ENCODE peak calls at places on chromosome 22, in five cellular contexts. A is heart right ventricle, B is OCI-LY7, R is keratinocyte, J is PC-3. M is an unnamed sample.

GRCh38 chr22:49976439-49977175 is 16.0 kb downstream of the PIM3 start:
- DNase-seq in B (peak; percentile 44), R (no peak), J (no peak), A (no peak), M (peak; percentile 68)

GRCh38 chr22:45977551-45978274 is 751 bp upstream of the WNT7B start:
- DNase-seq in A (no peak), J (peak; percentile 40), R (no peak), B (no peak), M (no peak)

GRCh38 chr22:40009953-40010751 is 15.4 kb downstream of the FAM83F start:
- DNase-seq in R (no peak), B (no peak), A (no peak), J (no peak), M (no peak)

GRCh38 chr22:49402169-49402568 is 425.5 kb downstream of the BRD1 start:
- DNase-seq in R (no peak), B (no peak), J (no peak), A (no peak), M (no peak)

GRCh38 chr22:29307658-29308147 is 1.3 kb downstream of the GAS2L1 start:
- DNase-seq in R (no peak), J (peak; percentile 18), B (no peak), A (no peak), M (no peak)

GRCh38 chr22:44738347-44738715 is 14.0 kb upstream of the ARHGAP8 start:
- DNase-seq in A (no peak), J (peak; percentile 21), R (no peak), B (no peak), M (no peak)

GRCh38 chr22:23289851-23290724 is 109.8 kb downstream of the BCR start:
- DNase-seq in B (peak; percentile 60), J (peak; percentile 56), R (no peak), A (peak; percentile 62), M (no peak)

GRCh38 chr22:20191000-20191515 is 40.2 kb upstream of the CCDC188 start:
- DNase-seq in R (no peak), B (no peak), J (no peak), A (no peak), M (no peak)

GRCh38 chr22:18079706-18080230 is 2.0 kb downstream of the PEX26 start:
- DNase-seq in R (no peak), A (no peak), B (no peak), J (no peak), M (no peak)

GRCh38 chr22:49340406-49340805 is 487.3 kb downstream of the BRD1 start:
- DNase-seq in A (no peak), R (no peak), B (no peak), J (no peak), M (no peak)

GRCh38 chr22:20422271-20422958 is 15.2 kb downstream of the SCARF2 start:
- DNase-seq in J (no peak), B (no peak), R (no peak), A (no peak), M (no peak)

GRCh38 chr22:17444204-17444504 is 74.9 kb downstream of the CECR2 start:
- DNase-seq in J (no peak), B (no peak), R (no peak), A (no peak), M (no peak)

GRCh38 chr22:23237201-23237798 is 57.0 kb downstream of the BCR start:
- DNase-seq in R (no peak), A (peak; percentile 77), B (no peak), J (no peak), M (no peak)

GRCh38 chr22:36900880-36901279 is 12.5 kb upstream of the CSF2RB start:
- DNase-seq in R (no peak), J (no peak), A (no peak), B (no peak), M (no peak)

GRCh38 chr22:46066691-46067090 is 83.6 kb upstream of the PPARA start:
- DNase-seq in A (peak; percentile 7), R (no peak), J (peak; percentile 62), B (no peak), M (no peak)

GRCh38 chr22:21778705-21779363 is 43.2 kb upstream of the YPEL1 start:
- DNase-seq in J (no peak), R (no peak), A (no peak), B (no peak), M (no peak)

GRCh38 chr22:34866501-34867171 is 199.3 kb upstream of the ISX start:
- DNase-seq in R (no peak), J (no peak), B (no peak), A (no peak), M (no peak)

GRCh38 chr22:49964493-49965290 is 4.1 kb downstream of the PIM3 start:
- DNase-seq in R (no peak), B (no peak), J (no peak), A (peak; percentile 17), M (no peak)

GRCh38 chr22:29225422-29226090 is 19.9 kb downstream of the EMID1 start:
- DNase-seq in J (no peak), B (no peak), A (peak; percentile 69), R (no peak), M (no peak)

GRCh38 chr22:19803736-19804267 is 43.2 kb downstream of the TBX1 start:
- DNase-seq in B (no peak), R (no peak), A (no peak), J (no peak), M (no peak)

GRCh38 chr22:44451016-44451415 is 47.0 kb downstream of the RTL6 start:
- DNase-seq in B (no peak), J (no peak), A (no peak), R (no peak), M (no peak)

GRCh38 chr22:21102659-21103267 is 57.0 kb downstream of the LRRC74B start:
- DNase-seq in R (peak; percentile 13), B (peak; percentile 76), J (peak; percentile 59), A (peak; percentile 72), M (peak; percentile 15)

GRCh38 chr22:20949698-20950183 is 17.3 kb upstream of the AIFM3 start:
- DNase-seq in A (no peak), J (no peak), R (no peak), B (no peak), M (no peak)

GRCh38 chr22:20243545-20244249 is 24.4 kb downstream of the RTN4R start:
- DNase-seq in A (peak; percentile 71), B (peak; percentile 44), J (peak; percentile 54), R (peak; percentile 40), M (no peak)

GRCh38 chr22:47605441-47605840 is 843.0 kb downstream of the TBC1D22A start:
- DNase-seq in J (no peak), B (no peak), A (no peak), R (no peak), M (no peak)

GRCh38 chr22:45077286-45077685 is 67.5 kb upstream of the PHF21B start:
- DNase-seq in R (no peak), J (no peak), A (no peak), B (no peak), M (no peak)

GRCh38 chr22:31678748-31679147 is 16.7 kb upstream of the PISD start:
- DNase-seq in J (no peak), B (no peak), R (no peak), A (no peak), M (no peak)

GRCh38 chr22:16803255-16803917 is 21.8 kb downstream of the XKR3 start:
- DNase-seq in R (no peak), B (no peak), A (no peak), J (no peak), M (no peak)

GRCh38 chr22:23219787-23220484 is 39.6 kb downstream of the BCR start:
- DNase-seq in A (no peak), B (peak; percentile 91), J (peak; percentile 27), R (no peak), M (peak; percentile 49)

GRCh38 chr22:22753526-22754267 is 109.3 kb downstream of the GGTLC2 start:
- DNase-seq in J (peak; percentile 62), B (peak; percentile 86), A (peak; percentile 31), R (no peak), M (peak; percentile 34)

GRCh38 chr22:50194037-50194809 is 6.6 kb upstream of the SELENOO start:
- DNase-seq in A (no peak), B (no peak), J (no peak), R (no peak), M (no peak)

GRCh38 chr22:41023299-41023623 is 69.1 kb upstream of the EP300 start:
- DNase-seq in J (no peak), A (no peak), B (no peak), R (no peak), M (no peak)

GRCh38 chr22:41021039-41021654 is 70.0 kb downstream of the RBX1 start:
- DNase-seq in R (no peak), B (peak; percentile 59), A (peak; percentile 18), J (no peak), M (no peak)

GRCh38 chr22:41022470-41023298 is 69.7 kb upstream of the EP300 start:
- DNase-seq in R (no peak), B (peak; percentile 92), A (peak; percentile 94), J (peak; percentile 74), M (peak; percentile 39)

DNA sequence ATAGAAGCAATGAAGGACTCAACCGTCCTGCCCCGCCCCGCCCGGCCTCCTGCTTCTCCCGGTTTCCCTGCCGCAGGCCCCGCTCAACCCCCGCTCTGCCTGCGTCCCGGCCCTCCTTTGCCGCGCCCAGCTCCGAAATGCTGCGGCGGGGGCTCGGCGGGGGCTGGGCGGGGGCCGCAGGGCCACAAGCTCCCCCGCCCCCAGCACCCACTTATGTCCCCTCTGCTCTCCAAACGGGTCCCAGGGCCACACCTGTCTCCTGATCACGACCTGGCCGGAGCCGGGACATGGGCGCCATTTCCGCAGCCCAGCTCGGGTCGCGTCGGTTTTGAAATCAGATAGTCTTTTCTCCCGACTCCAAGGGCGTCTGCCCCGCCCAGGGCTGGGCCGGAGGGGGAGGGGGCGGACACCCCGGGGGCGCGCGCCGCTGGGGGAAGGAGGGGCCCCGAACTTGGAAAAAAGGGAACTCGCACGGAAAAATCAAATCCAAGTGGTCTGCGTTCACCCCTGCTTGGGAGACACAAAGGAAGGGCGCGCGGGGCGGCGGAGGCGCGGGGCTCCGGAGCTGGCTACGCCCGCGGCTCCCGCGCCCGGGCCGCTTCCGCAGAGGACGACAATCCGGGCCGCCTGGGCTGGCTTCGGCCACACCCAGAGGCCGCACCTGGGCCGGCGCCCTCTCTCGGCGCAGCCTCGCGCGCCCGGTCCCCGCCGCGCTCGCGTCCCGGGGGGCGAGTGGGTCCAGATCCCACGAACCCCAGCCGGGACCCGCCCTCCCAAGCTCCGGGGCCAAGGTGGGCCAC is 70.5 kb upstream of the EP300 start:
- DNase-seq in J (peak; percentile 61), A (peak; percentile 80), B (peak; percentile 83), R (no peak), M (no peak)
- TF ChIP-seq CTCF in J (peak; percentile 14), A (peak; percentile 47), B (peak; percentile 26), R (no peak), M (peak; percentile 21)

GRCh38 chr22:38431266-38432010 is 23.6 kb downstream of the KCNJ4 start:
- DNase-seq in J (no peak), A (no peak), R (no peak), B (no peak), M (no peak)
- H3K4me3 ChIP-seq in J (no peak overlapping the region), A (no peak overlapping the region), R (no peak overlapping the region), B (no peak overlapping the region), M (no peak overlapping the region)

GRCh38 chr22:32828150-32828549 is 26.6 kb downstream of the TIMP3 start:
- DNase-seq in A (no peak), B (no peak), J (no peak), R (no peak), M (no peak)
- TF ChIP-seq CTCF in A (peak; percentile 49), B (no peak), J (peak; percentile 21), R (peak; percentile 40), M (no peak)

DNA sequence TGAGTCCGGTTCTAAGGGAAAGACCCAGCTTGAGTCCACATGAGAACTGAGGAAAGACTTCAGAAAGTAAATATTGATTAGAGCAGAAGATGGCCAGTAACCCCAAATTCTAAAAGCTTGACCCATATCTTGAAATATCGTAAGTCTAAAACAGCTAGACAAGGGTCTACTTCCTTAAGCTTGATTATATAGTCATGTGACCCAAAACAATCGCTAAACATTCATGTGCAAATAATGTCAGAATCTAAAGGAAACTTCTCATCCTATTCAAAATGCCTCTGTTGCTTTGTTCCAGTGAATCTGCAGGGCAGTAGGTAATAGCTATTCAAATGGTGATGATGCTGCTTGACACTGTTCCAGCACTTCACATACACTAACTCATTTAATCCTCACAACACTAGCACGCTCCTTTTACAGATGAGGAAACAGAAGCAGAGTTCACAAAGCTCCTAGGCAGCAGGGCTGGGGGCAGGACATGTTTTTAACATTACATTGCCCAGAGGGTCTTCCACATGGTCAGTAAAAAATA is 52.6 kb downstream of the TCF20 start:
- DNase-seq in R (no peak), B (no peak), A (no peak), J (no peak), M (no peak)
- H3K4me3 ChIP-seq in R (no peak overlapping the region), B (no peak overlapping the region), A (no peak overlapping the region), J (no peak overlapping the region), M (no peak overlapping the region)

M was measured in GM12864.